ENCODE peak calls at places on chromosomes 6 and 20, in seven cellular contexts. D is fibroblast of lung, Q is DND-41, H is GM12878, U is GM23248, O is kidney, T is colonic mucosa. K is an unnamed sample.

GRCh38 chr6:69819138-69819537 is 22.3 kb upstream of the LMBRD1 start:
- DNase-seq in D (no peak), Q (no peak), H (no peak), U (no peak), O (no peak), T (no peak), K (no peak)

GRCh38 chr20:21609221-21609620 is 95.4 kb upstream of the NKX2-2 start:
- DNase-seq in D (no peak), Q (no peak), H (no peak), U (peak; percentile 28), O (no peak), T (no peak), K (no peak)

GRCh38 chr6:93418113-93418447 is 1.3 kb downstream of the EPHA7 start:
- DNase-seq in D (no peak), Q (no peak), H (no peak), U (no peak), O (no peak), T (no peak), K (no peak)

GRCh38 chr20:32474967-32475819 is 109.9 kb downstream of the NOL4L start:
- DNase-seq in D (peak; percentile 96), Q (no peak), H (no peak), U (peak; percentile 95), O (peak; percentile 99), T (peak; percentile 96), K (peak; percentile 91)

GRCh38 chr6:152816055-152816454 is 65.5 kb downstream of the VIP start:
- DNase-seq in D (no peak), Q (no peak), H (no peak), U (no peak), O (no peak), T (no peak), K (no peak)

GRCh38 chr6:35140991-35141720 is at the start of gene TCP11:
- DNase-seq in D (no peak), Q (peak; percentile 23), H (no peak), U (peak; percentile 28), O (peak; percentile 79), T (peak; percentile 50), K (no peak)

GRCh38 chr6:27176096-27176495 is 71.4 kb upstream of the PRSS16 start:
- DNase-seq in D (peak; percentile 34), Q (no peak), H (no peak), U (peak; percentile 51), O (no peak), T (no peak), K (peak; percentile 40)

GRCh38 chr20:48760403-48760889 is 67.4 kb downstream of the PREX1 start:
- DNase-seq in D (peak; percentile 72), Q (peak; percentile 87), H (no peak), U (peak; percentile 51), O (peak; percentile 83), T (no peak), K (peak; percentile 56)

GRCh38 chr6:46888578-46888977 is 33.2 kb downstream of the ADGRF5 start:
- DNase-seq in D (peak; percentile 86), Q (no peak), H (no peak), U (peak; percentile 38), O (no peak), T (no peak), K (peak; percentile 81)

GRCh38 chr6:5121956-5122355 is 36.8 kb downstream of the PPP1R3G start:
- DNase-seq in D (no peak), Q (no peak), H (no peak), U (no peak), O (no peak), T (no peak), K (no peak)

GRCh38 chr20:37990571-37991151 is 42.6 kb downstream of the TTI1 start:
- DNase-seq in D (peak; percentile 86), Q (no peak), H (peak; percentile 84), U (peak; percentile 94), O (peak; percentile 85), T (peak; percentile 33), K (peak; percentile 80)

GRCh38 chr20:20289331-20289730 is 78.6 kb upstream of the INSM1 start:
- DNase-seq in D (no peak), Q (no peak), H (no peak), U (no peak), O (no peak), T (no peak), K (no peak)

GRCh38 chr6:13248053-13248452 is 80.3 kb downstream of the TBC1D7 start:
- DNase-seq in D (peak; percentile 84), Q (no peak), H (no peak), U (no peak), O (no peak), T (no peak), K (peak; percentile 81)
- H3K9ac ChIP-seq in D (no peak overlapping the region), Q (no peak overlapping the region), H (no peak overlapping the region), U (no peak overlapping the region), O (no peak overlapping the region), T (no peak overlapping the region), K (no peak overlapping the region)

DNA sequence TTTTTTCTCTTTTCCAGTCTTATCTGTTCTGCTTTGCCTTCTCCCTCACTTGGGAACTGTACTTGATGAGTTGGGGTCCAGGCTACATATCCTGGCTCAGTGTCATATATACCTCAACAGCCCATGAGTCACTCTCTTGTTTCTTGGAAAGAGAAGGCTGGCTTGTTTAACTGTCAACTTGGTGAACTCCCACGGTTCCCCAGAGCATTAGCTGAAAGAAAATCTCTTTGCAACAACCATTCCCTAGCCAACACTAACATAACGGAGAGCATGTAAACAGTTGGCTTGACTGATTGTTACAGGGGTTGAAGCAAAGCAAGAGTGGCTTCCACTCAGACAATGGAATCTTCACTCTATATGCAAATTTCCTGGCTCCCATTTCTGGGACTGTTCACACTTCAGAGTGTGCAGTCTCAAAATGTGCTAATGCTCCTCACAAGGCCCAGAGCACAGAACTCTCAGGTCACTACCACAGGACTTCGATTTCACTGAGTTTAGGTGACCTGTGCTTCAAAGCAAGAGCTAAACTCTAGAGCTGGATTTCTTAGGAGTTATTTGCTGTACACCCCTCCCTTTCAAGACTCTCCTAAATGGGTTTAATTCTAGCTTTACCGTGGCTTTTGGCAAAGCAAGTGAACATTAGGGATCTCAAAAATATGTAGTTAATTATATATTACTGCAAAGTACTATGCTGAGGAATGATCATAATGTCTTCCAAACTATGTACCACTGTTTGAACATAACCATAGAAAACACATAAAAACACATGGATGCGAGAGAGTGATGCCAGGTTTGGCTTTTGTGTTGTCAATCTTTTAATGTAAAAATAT is 609.8 kb downstream of the RFPL4B start:
- DNase-seq in D (peak; percentile 98), Q (no peak), H (no peak), U (peak; percentile 79), O (no peak), T (no peak), K (peak; percentile 98)
- H3K9ac ChIP-seq in D (no peak overlapping the region), Q (no peak overlapping the region), H (no peak overlapping the region), U (no peak overlapping the region), O (no peak overlapping the region), T (no peak overlapping the region), K (peak overlapping the region; percentile 26)

DNA sequence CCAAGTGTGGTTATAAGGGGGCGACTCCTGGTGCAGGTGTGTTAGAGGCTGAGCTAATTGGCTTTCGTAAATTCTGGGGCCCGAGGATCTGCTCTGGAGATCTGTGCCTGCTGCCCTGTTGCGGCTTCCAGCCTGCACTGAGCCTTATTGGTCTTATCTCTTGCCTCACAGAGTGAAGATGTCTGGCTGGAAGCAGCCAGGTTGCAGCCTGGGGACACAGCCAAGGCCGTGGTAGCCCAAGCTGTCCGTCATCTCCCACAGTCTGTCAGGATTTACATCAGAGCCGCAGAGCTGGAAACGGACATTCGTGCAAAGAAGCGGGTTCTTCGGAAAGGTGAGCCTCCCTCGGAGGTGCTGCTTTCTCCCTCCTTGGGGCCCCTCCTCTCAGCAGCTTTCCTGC is 20.0 kb downstream of the PRPF6 start:
- DNase-seq in D (peak; percentile 8), Q (no peak), H (no peak), U (no peak), O (no peak), T (no peak), K (no peak)
- H3K9ac ChIP-seq in D (no peak overlapping the region), Q (no peak overlapping the region), H (no peak overlapping the region), U (no peak overlapping the region), O (no peak overlapping the region), T (no peak overlapping the region), K (no peak overlapping the region)

GRCh38 chr6:15329154-15329781 is 83.4 kb downstream of the JARID2 start:
- DNase-seq in D (peak; percentile 96), Q (no peak), H (no peak), U (peak; percentile 97), O (no peak), T (no peak), K (peak; percentile 95)
- H3K9ac ChIP-seq in D (no peak overlapping the region), Q (no peak overlapping the region), H (no peak overlapping the region), U (peak overlapping the region; percentile 69), O (no peak overlapping the region), T (no peak overlapping the region), K (peak overlapping the region; percentile 56)

DNA sequence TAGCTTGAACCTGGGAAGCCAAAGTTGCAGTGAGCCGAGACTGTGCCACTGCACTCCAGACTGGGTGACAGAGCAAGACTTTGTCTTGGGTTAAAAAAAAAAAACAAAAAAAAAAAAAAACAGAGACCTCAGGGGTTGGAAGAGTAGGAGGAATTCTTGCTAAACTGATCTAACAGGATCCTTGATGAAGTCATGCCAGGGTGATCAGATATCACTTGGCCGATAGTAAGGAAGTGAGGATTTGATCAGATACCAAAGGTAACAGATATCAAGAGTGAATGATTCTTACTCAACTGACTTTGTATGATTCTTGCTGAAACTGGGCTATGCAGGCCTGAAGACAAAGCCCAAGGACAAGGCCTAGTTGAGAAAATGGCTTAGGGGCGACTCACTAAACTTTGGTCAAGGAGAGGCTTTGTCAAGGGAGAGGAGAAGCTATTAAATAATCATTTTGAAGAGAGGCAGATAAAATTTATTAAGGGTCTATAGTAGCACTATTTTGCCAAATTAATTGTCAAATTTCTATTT is 624.7 kb downstream of the UTRN start:
- DNase-seq in D (peak; percentile 44), Q (no peak), H (no peak), U (peak; percentile 19), O (no peak), T (no peak), K (peak; percentile 34)
- H3K9ac ChIP-seq in D (no peak overlapping the region), Q (no peak overlapping the region), H (no peak overlapping the region), U (no peak overlapping the region), O (no peak overlapping the region), T (no peak overlapping the region), K (no peak overlapping the region)

GRCh38 chr20:36855241-36855657 is 20.7 kb upstream of the TLDC2 start:
- DNase-seq in D (no peak), Q (no peak), H (no peak), U (peak; percentile 54), O (no peak), T (no peak), K (no peak)
- H3K9ac ChIP-seq in D (no peak overlapping the region), Q (no peak overlapping the region), H (no peak overlapping the region), U (no peak overlapping the region), O (no peak overlapping the region), T (peak overlapping the region; percentile 7), K (no peak overlapping the region)

GRCh38 chr6:113586413-113586812 is 270.7 kb upstream of the MARCKS start:
- DNase-seq in D (peak; percentile 92), Q (no peak), H (no peak), U (peak; percentile 82), O (no peak), T (no peak), K (peak; percentile 92)
- H3K9ac ChIP-seq in D (no peak overlapping the region), Q (no peak overlapping the region), H (no peak overlapping the region), U (no peak overlapping the region), O (no peak overlapping the region), T (no peak overlapping the region), K (peak overlapping the region; percentile 11)